ENCODE peak calls at places on chromosomes 11 and 22, in nine cellular contexts. One of them, this sample, is unnamed. For H3K4me1 and H3K9me3, the result is how much of the 10 kb centered on the place peaks cover.

GRCh38 chr11:7533199-7534029 is 19.6 kb downstream of the PPFIBP2 start:
- DNase-seq in left ventricle myocardium inferior: no peak
- DNase-seq in esophagus muscularis mucosa: no peak
- DNase-seq in K562: no peak
- DNase-seq in OCI-LY7: no peak
- DNase-seq in A549: no peak
- DNase-seq in PC-3: no peak
- DNase-seq in cardiac muscle cell: no peak
- DNase-seq in neural progenitor cell: no peak
- DNase-seq in this sample: no peak

GRCh38 chr11:134331565-134332188 is at the start of gene GLB1L2:
- DNase-seq in left ventricle myocardium inferior: peak
- DNase-seq in esophagus muscularis mucosa: peak
- DNase-seq in K562: peak
- DNase-seq in OCI-LY7: no peak
- DNase-seq in A549: peak
- DNase-seq in PC-3: peak
- DNase-seq in cardiac muscle cell: peak
- DNase-seq in neural progenitor cell: peak
- DNase-seq in this sample: peak

GRCh38 chr11:13105237-13105844 is 96.2 kb downstream of the RASSF10 start:
- DNase-seq in left ventricle myocardium inferior: peak
- DNase-seq in esophagus muscularis mucosa: no peak
- DNase-seq in K562: peak
- DNase-seq in OCI-LY7: no peak
- DNase-seq in A549: no peak
- DNase-seq in PC-3: no peak
- DNase-seq in cardiac muscle cell: peak
- DNase-seq in neural progenitor cell: no peak
- DNase-seq in this sample: peak

GRCh38 chr11:75872887-75873416 is 57.9 kb downstream of the UVRAG start:
- DNase-seq in left ventricle myocardium inferior: no peak
- DNase-seq in esophagus muscularis mucosa: no peak
- DNase-seq in K562: no peak
- DNase-seq in OCI-LY7: no peak
- DNase-seq in A549: no peak
- DNase-seq in PC-3: peak
- DNase-seq in cardiac muscle cell: no peak
- DNase-seq in neural progenitor cell: no peak
- DNase-seq in this sample: no peak

GRCh38 chr11:46294365-46295309 is 17.2 kb downstream of the CREB3L1 start:
- DNase-seq in left ventricle myocardium inferior: no peak
- DNase-seq in esophagus muscularis mucosa: no peak
- DNase-seq in K562: peak
- DNase-seq in OCI-LY7: no peak
- DNase-seq in A549: no peak
- DNase-seq in PC-3: peak
- DNase-seq in cardiac muscle cell: peak
- DNase-seq in neural progenitor cell: peak
- DNase-seq in this sample: no peak

GRCh38 chr11:4960877-4961276 is 5.4 kb upstream of the OR51A2 start:
- DNase-seq in left ventricle myocardium inferior: no peak
- DNase-seq in esophagus muscularis mucosa: no peak
- DNase-seq in K562: no peak
- DNase-seq in OCI-LY7: no peak
- DNase-seq in A549: no peak
- DNase-seq in PC-3: no peak
- DNase-seq in cardiac muscle cell: no peak
- DNase-seq in neural progenitor cell: no peak
- DNase-seq in this sample: no peak

GRCh38 chr11:102447193-102447592 is 5.4 kb downstream of the TMEM123 start:
- DNase-seq in left ventricle myocardium inferior: no peak
- DNase-seq in esophagus muscularis mucosa: no peak
- DNase-seq in K562: no peak
- DNase-seq in OCI-LY7: no peak
- DNase-seq in A549: no peak
- DNase-seq in PC-3: no peak
- DNase-seq in cardiac muscle cell: no peak
- DNase-seq in neural progenitor cell: no peak
- DNase-seq in this sample: no peak

GRCh38 chr22:47601666-47602065 is 839.2 kb downstream of the TBC1D22A start:
- DNase-seq in left ventricle myocardium inferior: no peak
- DNase-seq in esophagus muscularis mucosa: no peak
- DNase-seq in K562: no peak
- DNase-seq in OCI-LY7: no peak
- DNase-seq in A549: no peak
- DNase-seq in PC-3: no peak
- DNase-seq in cardiac muscle cell: no peak
- DNase-seq in neural progenitor cell: no peak
- DNase-seq in this sample: no peak

GRCh38 chr11:28757725-28758515 is 649.7 kb downstream of the METTL15 start:
- DNase-seq in left ventricle myocardium inferior: no peak
- DNase-seq in esophagus muscularis mucosa: no peak
- DNase-seq in K562: no peak
- DNase-seq in OCI-LY7: no peak
- DNase-seq in A549: peak
- DNase-seq in PC-3: peak
- DNase-seq in cardiac muscle cell: peak
- DNase-seq in neural progenitor cell: no peak
- DNase-seq in this sample: no peak

GRCh38 chr11:111918390-111919256 is at the start of gene C11orf52:
- DNase-seq in left ventricle myocardium inferior: no peak
- DNase-seq in esophagus muscularis mucosa: peak
- DNase-seq in K562: peak
- DNase-seq in OCI-LY7: no peak
- DNase-seq in A549: no peak
- DNase-seq in PC-3: peak
- DNase-seq in cardiac muscle cell: peak
- DNase-seq in neural progenitor cell: peak
- DNase-seq in this sample: peak

GRCh38 chr11:2650343-2650867 is 49.4 kb downstream of the KCNQ1OT1 start:
- DNase-seq in left ventricle myocardium inferior: no peak
- DNase-seq in esophagus muscularis mucosa: no peak
- DNase-seq in K562: no peak
- DNase-seq in OCI-LY7: no peak
- DNase-seq in A549: no peak
- DNase-seq in PC-3: no peak
- DNase-seq in cardiac muscle cell: no peak
- DNase-seq in neural progenitor cell: no peak
- DNase-seq in this sample: no peak

GRCh38 chr22:32644252-32645100 is 157.0 kb upstream of the TIMP3 start:
- DNase-seq in left ventricle myocardium inferior: peak
- DNase-seq in esophagus muscularis mucosa: no peak
- DNase-seq in K562: no peak
- DNase-seq in OCI-LY7: no peak
- DNase-seq in A549: no peak
- DNase-seq in PC-3: no peak
- DNase-seq in cardiac muscle cell: peak
- DNase-seq in neural progenitor cell: no peak
- DNase-seq in this sample: peak

GRCh38 chr11:2142762-2143202 is 3.6 kb upstream of the IGF2 start:
- DNase-seq in left ventricle myocardium inferior: no peak
- DNase-seq in esophagus muscularis mucosa: no peak
- DNase-seq in K562: no peak
- DNase-seq in OCI-LY7: no peak
- DNase-seq in A549: no peak
- DNase-seq in PC-3: peak
- DNase-seq in cardiac muscle cell: peak
- DNase-seq in neural progenitor cell: no peak
- DNase-seq in this sample: no peak

GRCh38 chr11:100647861-100648260 is 39.2 kb upstream of the ARHGAP42 start:
- DNase-seq in left ventricle myocardium inferior: no peak
- DNase-seq in esophagus muscularis mucosa: no peak
- DNase-seq in K562: peak
- DNase-seq in OCI-LY7: no peak
- DNase-seq in A549: no peak
- DNase-seq in PC-3: no peak
- DNase-seq in cardiac muscle cell: no peak
- DNase-seq in neural progenitor cell: no peak
- DNase-seq in this sample: no peak

GRCh38 chr22:17994424-17995108 is 29.8 kb downstream of the MICAL3 start:
- DNase-seq in left ventricle myocardium inferior: no peak
- DNase-seq in esophagus muscularis mucosa: no peak
- DNase-seq in K562: no peak
- DNase-seq in OCI-LY7: peak
- DNase-seq in A549: no peak
- DNase-seq in PC-3: no peak
- DNase-seq in cardiac muscle cell: no peak
- DNase-seq in neural progenitor cell: no peak
- DNase-seq in this sample: no peak

GRCh38 chr11:128658499-128658898 is 35.4 kb upstream of the FLI1 start:
- DNase-seq in left ventricle myocardium inferior: no peak
- DNase-seq in esophagus muscularis mucosa: no peak
- DNase-seq in K562: no peak
- DNase-seq in OCI-LY7: peak
- DNase-seq in A549: no peak
- DNase-seq in PC-3: no peak
- DNase-seq in cardiac muscle cell: no peak
- DNase-seq in neural progenitor cell: no peak
- DNase-seq in this sample: no peak

GRCh38 chr11:62539238-62539925 is 7.2 kb downstream of the AHNAK start:
- DNase-seq in left ventricle myocardium inferior: peak
- DNase-seq in esophagus muscularis mucosa: no peak
- DNase-seq in K562: no peak
- DNase-seq in OCI-LY7: no peak
- DNase-seq in A549: peak
- DNase-seq in PC-3: peak
- DNase-seq in cardiac muscle cell: peak
- DNase-seq in neural progenitor cell: peak
- DNase-seq in this sample: peak

GRCh38 chr11:128279861-128280260 is 307.5 kb downstream of the ETS1 start:
- DNase-seq in left ventricle myocardium inferior: no peak
- DNase-seq in esophagus muscularis mucosa: no peak
- DNase-seq in K562: no peak
- DNase-seq in OCI-LY7: no peak
- DNase-seq in A549: no peak
- DNase-seq in PC-3: peak
- DNase-seq in cardiac muscle cell: peak
- DNase-seq in neural progenitor cell: no peak
- DNase-seq in this sample: no peak

GRCh38 chr22:43970037-43970747 is 14.9 kb downstream of the SAMM50 start:
- DNase-seq in left ventricle myocardium inferior: no peak
- DNase-seq in esophagus muscularis mucosa: no peak
- DNase-seq in K562: peak
- DNase-seq in OCI-LY7: no peak
- DNase-seq in A549: no peak
- DNase-seq in PC-3: no peak
- DNase-seq in cardiac muscle cell: no peak
- DNase-seq in neural progenitor cell: no peak
- DNase-seq in this sample: no peak

GRCh38 chr11:57072640-57073039 is 83.9 kb downstream of the OR5AK2 start:
- DNase-seq in left ventricle myocardium inferior: no peak
- DNase-seq in esophagus muscularis mucosa: no peak
- DNase-seq in K562: no peak
- DNase-seq in OCI-LY7: no peak
- DNase-seq in A549: peak
- DNase-seq in PC-3: peak
- DNase-seq in cardiac muscle cell: peak
- DNase-seq in neural progenitor cell: no peak
- DNase-seq in this sample: no peak

GRCh38 chr11:64090811-64091516 is 55.2 kb downstream of the FLRT1 start:
- DNase-seq in left ventricle myocardium inferior: no peak
- DNase-seq in esophagus muscularis mucosa: no peak
- DNase-seq in K562: peak
- DNase-seq in OCI-LY7: peak
- DNase-seq in A549: peak
- DNase-seq in PC-3: no peak
- DNase-seq in cardiac muscle cell: peak
- DNase-seq in neural progenitor cell: peak
- DNase-seq in this sample: no peak
- TF ChIP-seq CTCF in left ventricle myocardium inferior: no peak
- TF ChIP-seq CTCF in esophagus muscularis mucosa: no peak
- TF ChIP-seq CTCF in K562: peak
- TF ChIP-seq CTCF in OCI-LY7: peak
- TF ChIP-seq CTCF in A549: peak
- TF ChIP-seq CTCF in PC-3: peak
- TF ChIP-seq CTCF in cardiac muscle cell: peak
- TF ChIP-seq CTCF in neural progenitor cell: peak
- TF ChIP-seq CTCF in this sample: no peak

GRCh38 chr11:20277014-20277413 is 86.5 kb upstream of the HTATIP2 start:
- DNase-seq in left ventricle myocardium inferior: no peak
- DNase-seq in esophagus muscularis mucosa: no peak
- DNase-seq in K562: no peak
- DNase-seq in OCI-LY7: no peak
- DNase-seq in A549: no peak
- DNase-seq in PC-3: no peak
- DNase-seq in cardiac muscle cell: no peak
- DNase-seq in neural progenitor cell: peak
- DNase-seq in this sample: no peak
- H3K4me1 ChIP-seq in left ventricle myocardium inferior: under half
- H3K4me1 ChIP-seq in esophagus muscularis mucosa: under half
- H3K4me1 ChIP-seq in K562: under half
- H3K4me1 ChIP-seq in OCI-LY7: under half
- H3K4me1 ChIP-seq in A549: under half
- H3K4me1 ChIP-seq in PC-3: under half
- H3K4me1 ChIP-seq in cardiac muscle cell: under half
- H3K4me1 ChIP-seq in neural progenitor cell: half or more
- H3K4me1 ChIP-seq in this sample: under half

DNA sequence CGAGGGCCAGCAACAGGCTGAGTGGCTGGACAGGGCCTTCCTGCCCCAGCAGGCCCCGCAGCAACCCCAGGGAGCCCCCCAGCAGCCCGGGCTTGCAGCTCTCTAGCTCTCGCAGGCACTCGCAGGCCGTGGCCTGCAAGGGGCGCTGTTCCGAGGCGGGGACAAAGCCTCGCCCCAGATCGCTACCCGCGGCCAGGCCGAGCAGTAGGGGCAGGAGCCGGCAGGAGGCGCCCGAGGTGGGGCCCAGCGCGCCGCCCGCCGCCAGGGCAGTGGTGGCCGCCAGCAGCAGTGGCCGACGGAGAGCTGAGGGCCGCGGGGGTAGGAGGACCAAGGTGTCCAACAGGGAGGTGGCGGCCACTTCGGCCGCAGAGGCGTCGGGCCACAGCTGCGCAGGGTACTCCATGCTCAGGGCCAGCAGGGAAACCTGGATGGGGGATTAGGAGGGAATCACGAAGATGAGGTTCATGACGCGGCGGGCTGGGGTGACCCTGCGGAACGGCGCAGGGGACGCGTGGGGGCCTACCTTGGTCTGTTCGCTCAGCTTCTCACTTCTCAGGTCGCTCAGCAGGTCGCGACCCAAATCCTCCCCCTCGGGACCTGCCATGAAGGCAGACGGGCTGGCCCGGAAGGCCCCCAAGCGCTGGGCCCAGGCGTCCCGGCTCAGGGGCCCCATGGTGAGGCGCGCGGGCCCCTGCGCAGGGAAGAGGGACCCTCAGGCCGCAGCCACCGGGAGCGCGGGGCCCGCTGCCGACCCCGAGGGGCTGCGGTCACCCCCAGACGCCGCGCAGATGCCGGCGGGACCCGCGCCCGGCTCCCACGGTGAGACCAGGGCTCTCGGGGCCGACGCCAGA is 632 bp downstream of the AP5B1 start:
- DNase-seq in left ventricle myocardium inferior: peak
- DNase-seq in esophagus muscularis mucosa: peak
- DNase-seq in K562: peak
- DNase-seq in OCI-LY7: peak
- DNase-seq in A549: peak
- DNase-seq in PC-3: peak
- DNase-seq in cardiac muscle cell: peak
- DNase-seq in neural progenitor cell: peak
- DNase-seq in this sample: peak
- H3K9me3 ChIP-seq in left ventricle myocardium inferior: under half
- H3K9me3 ChIP-seq in esophagus muscularis mucosa: under half
- H3K9me3 ChIP-seq in K562: under half
- H3K9me3 ChIP-seq in OCI-LY7: under half
- H3K9me3 ChIP-seq in A549: under half
- H3K9me3 ChIP-seq in PC-3: under half
- H3K9me3 ChIP-seq in cardiac muscle cell: under half
- H3K9me3 ChIP-seq in neural progenitor cell: under half
- H3K9me3 ChIP-seq in this sample: under half

GRCh38 chr11:127017482-127017881 is 16.9 kb upstream of the KIRREL3 start:
- DNase-seq in left ventricle myocardium inferior: no peak
- DNase-seq in esophagus muscularis mucosa: no peak
- DNase-seq in K562: peak
- DNase-seq in OCI-LY7: no peak
- DNase-seq in A549: peak
- DNase-seq in PC-3: peak
- DNase-seq in cardiac muscle cell: peak
- DNase-seq in neural progenitor cell: peak
- DNase-seq in this sample: no peak
- TF ChIP-seq CTCF in left ventricle myocardium inferior: no peak
- TF ChIP-seq CTCF in esophagus muscularis mucosa: no peak
- TF ChIP-seq CTCF in K562: peak
- TF ChIP-seq CTCF in OCI-LY7: no peak
- TF ChIP-seq CTCF in A549: peak
- TF ChIP-seq CTCF in PC-3: peak
- TF ChIP-seq CTCF in cardiac muscle cell: peak
- TF ChIP-seq CTCF in neural progenitor cell: peak
- TF ChIP-seq CTCF in this sample: no peak

This sample was measured in mucosa of descending colon.